ENCODE peak calls at places on chromosomes 12 and 14, in six cellular contexts. T, I, F, U, E and P are unnamed samples.

GRCh38 chr12:57904426-57904825 is 36.9 kb upstream of the ATP23 start:
- DNase-seq in T (no peak), I (no peak), F (no peak), U (no peak), E (no peak), P (no peak)

GRCh38 chr14:104437703-104438102 is 141.9 kb upstream of the C14orf180 start:
- DNase-seq in T (no peak), I (no peak), F (no peak), U (no peak), E (no peak), P (no peak)

GRCh38 chr14:102949801-102950451 is 27.5 kb downstream of the AMN start:
- DNase-seq in T (peak), I (no peak), F (no peak), U (no peak), E (no peak), P (no peak)

GRCh38 chr12:122183588-122183940 is 641 bp downstream of the LRRC43 start:
- DNase-seq in T (no peak), I (no peak), F (no peak), U (no peak), E (no peak), P (no peak)

GRCh38 chr12:4230526-4230925 is 43.0 kb upstream of the CCND2 start:
- DNase-seq in T (no peak), I (no peak), F (no peak), U (no peak), E (no peak), P (no peak)

GRCh38 chr14:62189698-62190097 is 427.5 kb downstream of the SNAPC1 start:
- DNase-seq in T (no peak), I (no peak), F (no peak), U (no peak), E (no peak), P (no peak)

GRCh38 chr14:80211143-80212024 is at the start of gene DIO2:
- DNase-seq in T (no peak), I (no peak), F (no peak), U (no peak), E (no peak), P (peak)

GRCh38 chr12:107748472-107748871 is 12.5 kb downstream of the PRDM4 start:
- DNase-seq in T (no peak), I (no peak), F (no peak), U (no peak), E (no peak), P (no peak)

GRCh38 chr12:78120866-78121590 is 290.3 kb downstream of the NAV3 start:
- DNase-seq in T (peak), I (peak), F (no peak), U (peak), E (no peak), P (no peak)

GRCh38 chr14:96136361-96136760 is 68.3 kb upstream of the BDKRB2 start:
- DNase-seq in T (peak), I (peak), F (no peak), U (no peak), E (no peak), P (no peak)

GRCh38 chr12:67326637-67327036 is 57.5 kb downstream of the CAND1 start:
- DNase-seq in T (no peak), I (no peak), F (no peak), U (no peak), E (no peak), P (no peak)

GRCh38 chr14:91985008-91985407 is 37.5 kb upstream of the FBLN5 start:
- DNase-seq in T (no peak), I (no peak), F (no peak), U (no peak), E (no peak), P (no peak)

GRCh38 chr12:51622564-51622963 is 31.5 kb downstream of the SCN8A start:
- DNase-seq in T (no peak), I (no peak), F (no peak), U (no peak), E (no peak), P (no peak)

GRCh38 chr12:85834378-85834777 is 1.8 kb downstream of the RASSF9 start:
- DNase-seq in T (no peak), I (peak), F (no peak), U (no peak), E (no peak), P (no peak)

GRCh38 chr12:92445253-92446081 is 257.3 kb upstream of the PLEKHG7 start:
- DNase-seq in T (no peak), I (no peak), F (no peak), U (no peak), E (no peak), P (no peak)

GRCh38 chr12:52119398-52120254 is 40.1 kb downstream of the SMIM41 start:
- DNase-seq in T (no peak), I (peak), F (no peak), U (peak), E (peak), P (peak)

GRCh38 chr12:56120158-56120846 is 2.2 kb downstream of the ZC3H10 start:
- DNase-seq in T (no peak), I (no peak), F (no peak), U (no peak), E (no peak), P (no peak)

GRCh38 chr12:12405882-12406281 is 49.0 kb downstream of the BORCS5 start:
- DNase-seq in T (peak), I (peak), F (no peak), U (no peak), E (no peak), P (peak)

GRCh38 chr12:104596128-104596799 is 139.5 kb downstream of the CHST11 start:
- DNase-seq in T (no peak), I (no peak), F (no peak), U (no peak), E (no peak), P (no peak)

GRCh38 chr14:79328863-79329262 is 882.4 kb downstream of the DIO2 start:
- DNase-seq in T (no peak), I (no peak), F (no peak), U (no peak), E (no peak), P (no peak)

GRCh38 chr12:32896438-32897275 is at the start of gene PKP2:
- DNase-seq in T (peak), I (peak), F (no peak), U (no peak), E (peak), P (peak)

GRCh38 chr12:104223599-104224168 is 8.1 kb downstream of the TXNRD1 start:
- DNase-seq in T (no peak), I (peak), F (no peak), U (no peak), E (no peak), P (peak)

GRCh38 chr14:68627868-68628604 is 164.8 kb downstream of the ZFP36L1 start:
- DNase-seq in T (no peak), I (peak), F (peak), U (no peak), E (no peak), P (peak)

GRCh38 chr12:133026996-133027395 is 10.3 kb upstream of the ZNF84 start:
- DNase-seq in T (no peak), I (no peak), F (no peak), U (no peak), E (no peak), P (no peak)

GRCh38 chr12:19778822-19779221 is 339.5 kb downstream of the AEBP2 start:
- DNase-seq in T (peak), I (no peak), F (no peak), U (no peak), E (no peak), P (no peak)

GRCh38 chr14:77268989-77269595 is 1.9 kb downstream of the NGB start:
- DNase-seq in T (peak), I (no peak), F (no peak), U (no peak), E (no peak), P (no peak)

GRCh38 chr12:51361419-51362016 is 15.0 kb upstream of the CELA1 start:
- DNase-seq in T (no peak), I (no peak), F (no peak), U (no peak), E (no peak), P (no peak)

GRCh38 chr12:95718001-95718400 is 72.6 kb downstream of the NTN4 start:
- DNase-seq in T (no peak), I (no peak), F (no peak), U (no peak), E (no peak), P (no peak)

GRCh38 chr12:19915392-19916192 is 452.7 kb upstream of the PDE3A start:
- DNase-seq in T (peak), I (peak), F (no peak), U (peak), E (peak), P (peak)

GRCh38 chr14:99605299-99605961 is 1.4 kb upstream of the CCDC85C start:
- DNase-seq in T (peak), I (peak), F (peak), U (peak), E (peak), P (peak)

GRCh38 chr12:9759680-9760592 is 765 bp downstream of the CD69 start:
- DNase-seq in T (no peak), I (no peak), F (no peak), U (no peak), E (no peak), P (no peak)

GRCh38 chr12:121325922-121326396 is 26.3 kb downstream of the ANAPC5 start:
- DNase-seq in T (no peak), I (no peak), F (no peak), U (no peak), E (no peak), P (no peak)

GRCh38 chr12:55931780-55932545 is 1.0 kb downstream of the DGKA start:
- DNase-seq in T (no peak), I (peak), F (no peak), U (no peak), E (no peak), P (peak)

GRCh38 chr12:125015680-125016310 is 22.4 kb downstream of the BRI3BP start:
- DNase-seq in T (peak), I (no peak), F (no peak), U (no peak), E (no peak), P (no peak)

GRCh38 chr12:38152816-38153736 is 163.5 kb upstream of the ALG10B start:
- DNase-seq in T (no peak), I (no peak), F (no peak), U (no peak), E (no peak), P (no peak)